ENCODE peak calls at places on chromosomes 13 and 19, in seven cellular contexts. One of them, this sample, is unnamed.

GRCh38 chr13:52711277-52711676 is 28.3 kb downstream of the CNMD start:
- DNase-seq in ovary: no peak
- DNase-seq in OCI-LY7: no peak
- DNase-seq in neural progenitor cell: peak; percentile 66
- DNase-seq in upper lobe of right lung: no peak
- DNase-seq in adrenal gland: no peak
- DNase-seq in breast epithelium: no peak
- DNase-seq in this sample: no peak

GRCh38 chr19:30448386-30449130 is 76.4 kb downstream of the ZNF536 start:
- DNase-seq in upper lobe of right lung: no peak
- DNase-seq in adrenal gland: no peak
- DNase-seq in breast epithelium: no peak
- DNase-seq in neural progenitor cell: peak; percentile 19
- DNase-seq in ovary: no peak
- DNase-seq in OCI-LY7: no peak
- DNase-seq in this sample: no peak

GRCh38 chr13:24784319-24784718 is 20.4 kb downstream of the RNF17 start:
- DNase-seq in OCI-LY7: no peak
- DNase-seq in breast epithelium: no peak
- DNase-seq in upper lobe of right lung: no peak
- DNase-seq in adrenal gland: no peak
- DNase-seq in neural progenitor cell: no peak
- DNase-seq in ovary: no peak
- DNase-seq in this sample: no peak

GRCh38 chr19:44608391-44608821 is 5.0 kb upstream of the IGSF23 start:
- DNase-seq in breast epithelium: no peak
- DNase-seq in adrenal gland: no peak
- DNase-seq in ovary: no peak
- DNase-seq in neural progenitor cell: no peak
- DNase-seq in upper lobe of right lung: no peak
- DNase-seq in OCI-LY7: no peak
- DNase-seq in this sample: no peak

GRCh38 chr13:44951184-44951583 is 38.1 kb downstream of the NUFIP1 start:
- DNase-seq in neural progenitor cell: no peak
- DNase-seq in upper lobe of right lung: no peak
- DNase-seq in adrenal gland: no peak
- DNase-seq in breast epithelium: no peak
- DNase-seq in OCI-LY7: no peak
- DNase-seq in ovary: no peak
- DNase-seq in this sample: no peak

GRCh38 chr19:35518313-35518712 is 4.9 kb upstream of the DMKN start:
- DNase-seq in ovary: no peak
- DNase-seq in neural progenitor cell: no peak
- DNase-seq in adrenal gland: no peak
- DNase-seq in upper lobe of right lung: no peak
- DNase-seq in OCI-LY7: no peak
- DNase-seq in breast epithelium: no peak
- DNase-seq in this sample: no peak

GRCh38 chr19:37933965-37934364 is 27.0 kb downstream of the SIPA1L3 start:
- DNase-seq in adrenal gland: no peak
- DNase-seq in OCI-LY7: no peak
- DNase-seq in neural progenitor cell: no peak
- DNase-seq in breast epithelium: no peak
- DNase-seq in ovary: no peak
- DNase-seq in upper lobe of right lung: no peak
- DNase-seq in this sample: no peak

GRCh38 chr19:40717325-40717879 is 490 bp downstream of the ITPKC start:
- DNase-seq in adrenal gland: peak; percentile 54
- DNase-seq in OCI-LY7: no peak
- DNase-seq in neural progenitor cell: no peak
- DNase-seq in breast epithelium: peak; percentile 55
- DNase-seq in upper lobe of right lung: peak; percentile 75
- DNase-seq in ovary: no peak
- DNase-seq in this sample: no peak

GRCh38 chr19:30565680-30566079 is 193.5 kb downstream of the ZNF536 start:
- DNase-seq in breast epithelium: no peak
- DNase-seq in ovary: no peak
- DNase-seq in OCI-LY7: no peak
- DNase-seq in adrenal gland: no peak
- DNase-seq in upper lobe of right lung: no peak
- DNase-seq in neural progenitor cell: no peak
- DNase-seq in this sample: no peak

GRCh38 chr19:8324186-8325050 is 3.1 kb downstream of the RPS28 start:
- DNase-seq in upper lobe of right lung: no peak
- DNase-seq in OCI-LY7: peak; percentile 16
- DNase-seq in adrenal gland: peak; percentile 61
- DNase-seq in ovary: no peak
- DNase-seq in neural progenitor cell: no peak
- DNase-seq in breast epithelium: no peak
- DNase-seq in this sample: no peak

GRCh38 chr19:3253270-3253669 is 28.8 kb downstream of the CELF5 start:
- DNase-seq in breast epithelium: no peak
- DNase-seq in neural progenitor cell: no peak
- DNase-seq in adrenal gland: no peak
- DNase-seq in upper lobe of right lung: no peak
- DNase-seq in OCI-LY7: peak; percentile 23
- DNase-seq in ovary: no peak
- DNase-seq in this sample: no peak

GRCh38 chr13:34139660-34140059 is 321.7 kb downstream of the RFC3 start:
- DNase-seq in ovary: no peak
- DNase-seq in breast epithelium: no peak
- DNase-seq in OCI-LY7: no peak
- DNase-seq in adrenal gland: no peak
- DNase-seq in neural progenitor cell: no peak
- DNase-seq in upper lobe of right lung: no peak
- DNase-seq in this sample: no peak

GRCh38 chr19:19405919-19406877 is 723 bp downstream of the GATAD2A start:
- DNase-seq in upper lobe of right lung: peak; percentile 83
- DNase-seq in breast epithelium: no peak
- DNase-seq in neural progenitor cell: peak; percentile 80
- DNase-seq in ovary: peak; percentile 56
- DNase-seq in adrenal gland: no peak
- DNase-seq in OCI-LY7: peak; percentile 52
- DNase-seq in this sample: peak; percentile 76

GRCh38 chr13:59247166-59247565 is 916.6 kb downstream of the DIAPH3 start:
- DNase-seq in OCI-LY7: no peak
- DNase-seq in ovary: no peak
- DNase-seq in upper lobe of right lung: peak; percentile 48
- DNase-seq in adrenal gland: no peak
- DNase-seq in neural progenitor cell: no peak
- DNase-seq in breast epithelium: no peak
- DNase-seq in this sample: peak; percentile 45

GRCh38 chr19:33798701-33799111 is 2.0 kb downstream of the KCTD15 start:
- DNase-seq in adrenal gland: no peak
- DNase-seq in ovary: peak; percentile 30
- DNase-seq in OCI-LY7: no peak
- DNase-seq in breast epithelium: no peak
- DNase-seq in neural progenitor cell: peak; percentile 74
- DNase-seq in upper lobe of right lung: no peak
- DNase-seq in this sample: no peak

GRCh38 chr13:98927954-98928927 is 49.6 kb downstream of the DOCK9 start:
- DNase-seq in OCI-LY7: no peak
- DNase-seq in breast epithelium: no peak
- DNase-seq in ovary: peak; percentile 56
- DNase-seq in neural progenitor cell: no peak
- DNase-seq in upper lobe of right lung: no peak
- DNase-seq in adrenal gland: no peak
- DNase-seq in this sample: no peak

GRCh38 chr13:85828094-85828684 is 29.0 kb upstream of the SLITRK6 start:
- DNase-seq in ovary: no peak
- DNase-seq in neural progenitor cell: peak; percentile 29
- DNase-seq in breast epithelium: no peak
- DNase-seq in OCI-LY7: peak; percentile 50
- DNase-seq in adrenal gland: no peak
- DNase-seq in upper lobe of right lung: no peak
- DNase-seq in this sample: no peak

GRCh38 chr13:24220086-24220703 is 59.7 kb downstream of the SPATA13 start:
- DNase-seq in adrenal gland: peak; percentile 63
- DNase-seq in breast epithelium: no peak
- DNase-seq in neural progenitor cell: peak; percentile 89
- DNase-seq in OCI-LY7: peak; percentile 81
- DNase-seq in upper lobe of right lung: no peak
- DNase-seq in ovary: peak; percentile 70
- DNase-seq in this sample: no peak

DNA sequence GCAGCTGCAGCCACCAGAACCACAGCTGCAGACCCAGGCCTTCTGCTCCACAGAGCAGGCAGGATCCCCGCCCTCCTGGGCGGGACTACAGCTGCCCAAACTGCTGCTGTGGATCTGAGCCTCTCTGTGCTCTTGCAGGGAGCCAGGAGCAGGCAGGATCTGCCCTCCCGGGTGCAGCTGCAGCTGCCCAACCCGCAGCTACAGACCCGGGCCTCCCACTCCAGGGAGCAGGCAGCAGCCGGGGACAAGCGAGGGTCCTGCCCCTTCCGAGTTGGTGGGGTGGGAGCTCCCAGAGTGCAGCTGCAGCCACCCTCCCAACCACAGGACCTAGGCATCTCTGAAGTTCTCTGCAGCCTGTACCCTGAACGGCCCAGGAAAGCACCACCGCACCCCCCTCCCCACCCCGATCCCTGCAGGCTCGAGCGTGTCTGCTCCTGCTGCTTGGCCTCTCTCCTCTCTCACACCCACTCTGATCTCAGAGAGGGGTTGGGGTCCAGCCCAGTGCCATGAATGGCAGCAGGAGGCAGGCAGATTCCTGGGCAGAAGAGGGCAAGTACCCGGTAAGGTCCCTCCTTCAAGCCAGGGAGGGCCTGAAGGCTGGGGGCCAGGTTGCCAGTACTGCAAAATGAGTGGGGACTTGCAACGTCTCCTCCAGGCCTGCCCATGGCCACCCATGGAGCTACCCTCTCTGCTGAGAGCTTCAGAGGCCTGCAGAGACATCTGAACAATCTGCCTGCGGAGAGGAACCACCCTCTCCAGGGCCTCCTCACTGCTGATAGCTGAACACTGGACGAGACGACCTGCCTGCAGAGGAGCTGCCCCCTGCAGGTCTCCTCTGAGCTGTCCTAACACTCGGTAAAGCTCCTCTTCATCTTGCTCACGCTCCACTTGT is 16.4 kb upstream of the EMP3 start:
- DNase-seq in ovary: no peak
- DNase-seq in upper lobe of right lung: no peak
- DNase-seq in OCI-LY7: peak; percentile 33
- DNase-seq in adrenal gland: no peak
- DNase-seq in breast epithelium: no peak
- DNase-seq in neural progenitor cell: peak; percentile 55
- DNase-seq in this sample: no peak
- TF ChIP-seq CTCF in ovary: no peak
- TF ChIP-seq CTCF in upper lobe of right lung: no peak
- TF ChIP-seq CTCF in OCI-LY7: peak; percentile 63
- TF ChIP-seq CTCF in adrenal gland: no peak
- TF ChIP-seq CTCF in breast epithelium: no peak
- TF ChIP-seq CTCF in neural progenitor cell: peak; percentile 37
- TF ChIP-seq CTCF in this sample: no peak

GRCh38 chr19:51441410-51442390 is 16.6 kb downstream of the SIGLEC8 start:
- DNase-seq in breast epithelium: no peak
- DNase-seq in ovary: no peak
- DNase-seq in adrenal gland: no peak
- DNase-seq in neural progenitor cell: no peak
- DNase-seq in upper lobe of right lung: peak; percentile 63
- DNase-seq in OCI-LY7: peak; percentile 69
- DNase-seq in this sample: no peak

GRCh38 chr19:51439021-51439465 is 19.2 kb downstream of the SIGLEC8 start:
- DNase-seq in neural progenitor cell: peak; percentile 26
- DNase-seq in upper lobe of right lung: peak; percentile 35
- DNase-seq in adrenal gland: no peak
- DNase-seq in ovary: no peak
- DNase-seq in OCI-LY7: peak; percentile 58
- DNase-seq in breast epithelium: no peak
- DNase-seq in this sample: no peak

GRCh38 chr19:51440052-51440451 is 18.2 kb downstream of the SIGLEC8 start:
- DNase-seq in adrenal gland: no peak
- DNase-seq in upper lobe of right lung: peak; percentile 6
- DNase-seq in ovary: no peak
- DNase-seq in OCI-LY7: no peak
- DNase-seq in breast epithelium: no peak
- DNase-seq in neural progenitor cell: no peak
- DNase-seq in this sample: no peak

GRCh38 chr19:51440846-51441409 is 17.3 kb downstream of the SIGLEC8 start:
- DNase-seq in breast epithelium: no peak
- DNase-seq in upper lobe of right lung: peak; percentile 62
- DNase-seq in adrenal gland: no peak
- DNase-seq in OCI-LY7: no peak
- DNase-seq in ovary: no peak
- DNase-seq in neural progenitor cell: no peak
- DNase-seq in this sample: no peak
- H3K4me3 ChIP-seq in breast epithelium: no peak overlapping the region
- H3K4me3 ChIP-seq in upper lobe of right lung: no peak overlapping the region
- H3K4me3 ChIP-seq in adrenal gland: peak overlapping the region; percentile 15
- H3K4me3 ChIP-seq in OCI-LY7: peak overlapping the region; percentile 54
- H3K4me3 ChIP-seq in ovary: no peak overlapping the region
- H3K4me3 ChIP-seq in neural progenitor cell: no peak overlapping the region
- H3K4me3 ChIP-seq in this sample: peak overlapping the region; percentile 17

DNA sequence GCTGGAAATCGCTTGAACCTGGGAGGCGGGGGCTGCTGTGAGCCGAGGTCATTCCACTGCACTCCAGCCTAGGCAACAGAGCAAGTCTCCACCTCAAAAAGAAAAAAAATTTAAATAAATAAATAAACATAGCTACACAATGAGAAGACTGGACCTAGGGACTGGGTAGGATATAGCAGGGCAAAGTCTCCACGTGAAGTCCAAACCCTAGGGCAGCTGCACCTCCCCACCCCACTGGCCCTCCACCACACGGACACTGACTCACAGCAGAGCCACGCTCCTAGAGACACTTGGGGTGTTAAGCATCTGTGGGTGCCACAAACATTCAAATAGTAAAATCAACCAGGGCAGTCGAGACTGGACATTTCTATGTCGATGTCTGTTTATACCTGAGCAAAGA is 7.1 kb downstream of the LATS2 start:
- DNase-seq in breast epithelium: no peak
- DNase-seq in upper lobe of right lung: no peak
- DNase-seq in ovary: no peak
- DNase-seq in OCI-LY7: no peak
- DNase-seq in neural progenitor cell: no peak
- DNase-seq in adrenal gland: no peak
- DNase-seq in this sample: no peak
- H3K27ac ChIP-seq in breast epithelium: no peak overlapping the region
- H3K27ac ChIP-seq in upper lobe of right lung: no peak overlapping the region
- H3K27ac ChIP-seq in ovary: no peak overlapping the region
- H3K27ac ChIP-seq in OCI-LY7: no peak overlapping the region
- H3K27ac ChIP-seq in neural progenitor cell: no peak overlapping the region
- H3K27ac ChIP-seq in adrenal gland: no peak overlapping the region
- H3K27ac ChIP-seq in this sample: no peak overlapping the region

DNA sequence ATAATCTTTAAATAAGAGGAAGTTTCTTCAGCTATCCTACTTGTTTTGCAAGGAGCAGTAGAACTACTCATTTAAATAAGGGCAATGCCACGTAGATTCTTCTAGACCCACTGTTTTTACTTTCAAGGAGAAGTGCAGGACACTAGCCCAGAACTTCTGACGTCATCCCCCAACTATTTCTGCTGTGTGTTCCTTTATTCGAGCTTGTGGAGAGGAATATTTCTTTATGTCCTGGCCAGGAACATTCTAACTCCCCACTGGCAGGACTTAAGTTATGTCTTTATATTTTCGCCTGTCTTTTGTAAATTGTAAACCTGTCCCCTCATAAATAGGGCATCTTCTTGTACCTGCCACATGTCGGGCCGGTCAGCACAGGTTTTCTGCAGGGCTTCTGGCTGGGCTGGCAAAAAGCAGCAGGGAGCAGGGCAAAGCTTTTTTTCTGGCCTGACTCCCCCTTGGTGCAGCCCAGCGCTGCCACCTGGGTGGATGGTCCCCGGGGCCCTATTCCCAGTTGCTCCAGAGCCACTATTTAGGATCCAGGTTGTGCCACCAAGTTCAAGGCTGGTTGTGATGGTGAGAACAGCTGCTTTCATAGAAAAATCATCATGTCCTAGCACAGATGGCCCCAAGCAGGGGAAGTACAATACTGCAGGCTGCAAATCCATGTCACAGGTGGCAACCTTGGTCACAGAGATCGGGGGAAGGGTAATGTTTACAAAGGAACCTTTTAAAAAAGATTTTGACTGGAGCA is 1.8 kb downstream of the MBNL2 start:
- DNase-seq in ovary: peak; percentile 74
- DNase-seq in neural progenitor cell: peak; percentile 42
- DNase-seq in breast epithelium: no peak
- DNase-seq in adrenal gland: peak; percentile 65
- DNase-seq in OCI-LY7: peak; percentile 50
- DNase-seq in upper lobe of right lung: no peak
- DNase-seq in this sample: no peak
- TF ChIP-seq CTCF in ovary: no peak
- TF ChIP-seq CTCF in neural progenitor cell: no peak
- TF ChIP-seq CTCF in breast epithelium: peak; percentile 19
- TF ChIP-seq CTCF in adrenal gland: peak; percentile 14
- TF ChIP-seq CTCF in OCI-LY7: no peak
- TF ChIP-seq CTCF in upper lobe of right lung: no peak
- TF ChIP-seq CTCF in this sample: no peak